ENCODE peak calls at places on chromosomes 3 and 15, in eight cellular contexts. P is sigmoid colon, E is stomach, X is HL-60, I is HCT116, C is transverse colon, Z is breast epithelium, O is Panc1. Q is an unnamed sample.

GRCh38 chr15:90789496-90789895 is 72.3 kb downstream of the BLM start:
- DNase-seq in Z (no peak), P (no peak), O (no peak), I (no peak), X (no peak), C (no peak), E (no peak), Q (no peak)

GRCh38 chr3:86814918-86815655 is 175.9 kb downstream of the VGLL3 start:
- DNase-seq in C (no peak), P (no peak), E (no peak), Z (no peak), X (no peak), O (no peak), I (no peak), Q (no peak)

GRCh38 chr3:184593201-184593922 is 31.8 kb downstream of the EPHB3 start:
- DNase-seq in Z (no peak), C (no peak), E (no peak), P (no peak), I (no peak), O (no peak), X (no peak), Q (no peak)

GRCh38 chr3:64368163-64369025 is 143.1 kb upstream of the PRICKLE2 start:
- DNase-seq in C (no peak), E (no peak), Z (no peak), X (no peak), O (no peak), P (no peak), I (no peak), Q (no peak)

GRCh38 chr3:61944736-61945135 is 383.4 kb downstream of the PTPRG start:
- DNase-seq in X (no peak), O (no peak), P (no peak), Z (no peak), I (no peak), C (no peak), E (no peak), Q (no peak)

GRCh38 chr3:52357151-52358080 is 41.3 kb downstream of the DNAH1 start:
- DNase-seq in E (no peak), Z (no peak), I (no peak), C (no peak), O (no peak), P (no peak), X (no peak), Q (no peak)

GRCh38 chr3:4720316-4721075 is 227.3 kb downstream of the ITPR1 start:
- DNase-seq in E (peak; percentile 82), C (peak; percentile 72), O (no peak), I (peak; percentile 60), Z (peak; percentile 79), P (peak; percentile 94), X (peak; percentile 20), Q (no peak)

GRCh38 chr3:87120850-87121249 is 106.3 kb upstream of the CHMP2B start:
- DNase-seq in Z (no peak), P (no peak), C (no peak), X (no peak), I (no peak), O (no peak), E (no peak), Q (no peak)

GRCh38 chr3:146110156-146110555 is 50.8 kb downstream of the PLOD2 start:
- DNase-seq in E (no peak), P (no peak), I (no peak), O (no peak), X (no peak), C (no peak), Z (no peak), Q (no peak)

GRCh38 chr3:25690768-25691548 is 26.3 kb upstream of the TOP2B start:
- DNase-seq in P (no peak), O (no peak), C (no peak), I (no peak), Z (no peak), E (no peak), X (no peak), Q (no peak)

GRCh38 chr3:178518660-178519396 is 17.4 kb upstream of the KCNMB2 start:
- DNase-seq in E (no peak), X (no peak), P (no peak), O (no peak), Z (no peak), I (no peak), C (no peak), Q (no peak)

GRCh38 chr15:35444557-35445204 is 101.3 kb downstream of the DPH6 start:
- DNase-seq in C (no peak), I (peak; percentile 39), O (peak; percentile 32), E (no peak), X (no peak), Z (no peak), P (no peak), Q (no peak)

GRCh38 chr3:127803619-127804018 is 18.7 kb downstream of the MGLL start:
- DNase-seq in I (peak; percentile 93), P (no peak), C (no peak), Z (no peak), O (peak; percentile 98), E (no peak), X (no peak), Q (no peak)

GRCh38 chr3:129228891-129229585 is 20.4 kb upstream of the COPG1 start:
- DNase-seq in Z (no peak), I (no peak), P (no peak), E (no peak), X (peak; percentile 68), C (no peak), O (no peak), Q (no peak)

GRCh38 chr3:127409421-127410136 is 121.7 kb upstream of the PRR20G start:
- DNase-seq in P (peak; percentile 34), C (no peak), O (no peak), I (no peak), Z (no peak), X (no peak), E (peak; percentile 19), Q (peak; percentile 88)

GRCh38 chr3:97009427-97010019 is 195.1 kb downstream of the EPHA6 start:
- DNase-seq in C (no peak), Z (no peak), X (no peak), P (no peak), O (no peak), E (no peak), I (no peak), Q (no peak)

GRCh38 chr3:5165698-5166097 is 21.8 kb upstream of the EDEM1 start:
- DNase-seq in X (no peak), I (no peak), E (no peak), P (no peak), O (no peak), C (no peak), Z (no peak), Q (no peak)

GRCh38 chr15:41585140-41586047 is 26.4 kb downstream of the TYRO3 start:
- DNase-seq in E (peak; percentile 48), Z (peak; percentile 27), P (no peak), O (peak; percentile 20), C (peak; percentile 40), X (no peak), I (no peak), Q (no peak)

GRCh38 chr15:41796457-41796856 is 22.2 kb downstream of the MAPKBP1 start:
- DNase-seq in X (no peak), E (no peak), P (no peak), C (no peak), I (no peak), O (no peak), Z (no peak), Q (no peak)

DNA sequence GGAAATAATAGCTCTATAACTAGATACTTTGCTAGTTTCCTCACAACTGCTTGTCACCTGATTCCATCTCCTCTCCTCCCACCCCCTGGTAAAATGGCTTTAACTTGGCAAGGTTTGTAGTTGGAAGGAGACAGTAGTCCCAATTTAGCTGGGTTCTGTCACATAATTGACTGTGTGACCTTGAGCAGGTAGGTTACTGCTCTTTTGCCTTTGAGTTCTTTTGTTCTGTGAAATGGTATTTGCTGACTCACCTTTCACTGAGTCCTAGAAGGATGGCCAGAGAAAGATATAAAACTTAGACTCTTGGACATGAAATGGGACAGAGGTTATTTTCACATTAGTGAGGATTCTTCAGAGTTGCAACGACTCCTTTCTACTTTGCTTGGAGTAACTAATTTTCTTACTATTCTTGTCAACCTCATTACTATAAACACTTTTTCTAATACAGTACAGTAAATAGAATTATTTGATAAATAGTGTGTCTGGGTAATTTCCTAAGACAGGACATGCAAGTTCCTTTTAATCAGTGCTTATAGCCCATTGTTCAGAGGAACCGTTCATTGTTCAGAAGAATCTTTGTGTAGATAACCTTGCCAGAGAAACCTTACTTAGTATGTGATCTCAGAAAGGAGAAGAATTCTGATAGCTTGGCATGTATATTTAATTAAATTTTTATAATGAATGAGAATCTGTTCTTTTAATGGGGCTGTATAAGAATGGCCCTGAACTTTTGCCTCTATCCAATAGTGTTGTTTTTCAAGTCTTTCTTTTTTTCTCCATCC is 14.3 kb downstream of the AKAP13 start:
- DNase-seq in P (no peak), I (no peak), C (no peak), X (no peak), Z (no peak), O (no peak), E (no peak), Q (no peak)
- H3K4me3 ChIP-seq in P (no peak overlapping the region), I (peak overlapping the region; percentile 22), C (no peak overlapping the region), X (no peak overlapping the region), Z (no peak overlapping the region), O (no peak overlapping the region), E (no peak overlapping the region), Q (no peak overlapping the region)

GRCh38 chr15:74781673-74782595 is at the start of gene CSK:
- DNase-seq in I (no peak), E (peak; percentile 81), P (peak; percentile 86), C (peak; percentile 81), Z (no peak), X (peak; percentile 58), O (no peak), Q (no peak)
- TF ChIP-seq POLR2AphosphoS5 in I (peak; percentile 82), E (no peak), P (peak; percentile 61), C (peak; percentile 74), Z (no peak), X (peak; percentile 48), O (peak; percentile 37), Q (no peak)

GRCh38 chr3:15330031-15330596 is 2.3 kb downstream of the SH3BP5 start:
- DNase-seq in I (no peak), E (no peak), O (no peak), X (no peak), Z (peak; percentile 67), P (peak; percentile 91), C (peak; percentile 41), Q (peak; percentile 97)
- H3K4me3 ChIP-seq in I (no peak overlapping the region), E (peak overlapping the region; percentile 94), O (no peak overlapping the region), X (no peak overlapping the region), Z (peak overlapping the region; percentile 93), P (peak overlapping the region; percentile 79), C (no peak overlapping the region), Q (peak overlapping the region; percentile 79)

GRCh38 chr15:25775317-25775912 is 87.7 kb downstream of the ATP10A start:
- DNase-seq in Z (no peak), P (no peak), I (no peak), C (peak; percentile 26), E (peak; percentile 25), O (no peak), X (no peak), Q (no peak)
- TF ChIP-seq POLR2AphosphoS5 in Z (peak; percentile 29), P (no peak), I (no peak), C (peak; percentile 29), E (no peak), O (no peak), X (no peak), Q (no peak)

DNA sequence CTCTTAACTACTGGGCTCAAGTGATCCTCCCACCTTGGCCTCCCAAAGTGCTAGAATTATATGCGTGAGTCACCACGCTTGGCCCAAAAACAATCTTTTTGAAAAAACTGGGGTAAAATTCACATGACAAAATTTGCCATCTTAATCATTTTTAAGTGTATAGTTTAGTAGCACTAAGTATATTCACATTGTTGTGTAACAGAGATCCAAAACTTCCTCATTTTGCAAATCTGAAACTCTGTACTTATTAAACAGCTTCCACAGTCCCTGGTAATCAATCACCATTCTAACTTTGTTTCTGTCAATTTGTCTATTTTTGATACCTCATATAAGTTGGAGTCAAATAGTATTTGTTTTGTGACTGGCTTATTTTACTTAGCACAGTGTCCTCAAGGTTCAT is 5.2 kb downstream of the SNX1 start:
- DNase-seq in O (no peak), X (no peak), I (no peak), P (no peak), E (no peak), Z (no peak), C (no peak), Q (no peak)
- H3K4me3 ChIP-seq in O (no peak overlapping the region), X (no peak overlapping the region), I (no peak overlapping the region), P (no peak overlapping the region), E (no peak overlapping the region), Z (no peak overlapping the region), C (no peak overlapping the region), Q (no peak overlapping the region)